ENCODE peak calls at places on chromosomes 7 and 10, in six cellular contexts. One of them, this sample, is unnamed.

GRCh38 chr7:55033241-55033846 is 14.5 kb downstream of the EGFR start:
- DNase-seq in HCT116: no peak
- DNase-seq in GM12878: no peak
- DNase-seq in H1: no peak
- DNase-seq in K562: no peak
- DNase-seq in HepG2: no peak
- DNase-seq in this sample: no peak

GRCh38 chr10:68153473-68154210 is 44.4 kb downstream of the MYPN start:
- DNase-seq in K562: no peak
- DNase-seq in H1: peak; percentile 50
- DNase-seq in GM12878: no peak
- DNase-seq in HepG2: peak; percentile 78
- DNase-seq in HCT116: peak; percentile 90
- DNase-seq in this sample: peak; percentile 54

GRCh38 chr7:130356121-130356759 is 11.6 kb downstream of the CPA5 start:
- DNase-seq in K562: no peak
- DNase-seq in GM12878: no peak
- DNase-seq in HCT116: peak; percentile 68
- DNase-seq in HepG2: peak; percentile 57
- DNase-seq in H1: peak; percentile 72
- DNase-seq in this sample: peak; percentile 42

GRCh38 chr7:33444501-33444900 is 315.1 kb downstream of the BBS9 start:
- DNase-seq in HCT116: no peak
- DNase-seq in H1: no peak
- DNase-seq in GM12878: no peak
- DNase-seq in K562: no peak
- DNase-seq in HepG2: no peak
- DNase-seq in this sample: no peak

GRCh38 chr7:4531236-4531635 is 150.9 kb upstream of the FOXK1 start:
- DNase-seq in H1: no peak
- DNase-seq in HepG2: no peak
- DNase-seq in HCT116: no peak
- DNase-seq in K562: no peak
- DNase-seq in GM12878: no peak
- DNase-seq in this sample: no peak

GRCh38 chr10:110803239-110803593 is 68.5 kb upstream of the PDCD4 start:
- DNase-seq in HCT116: no peak
- DNase-seq in HepG2: no peak
- DNase-seq in GM12878: peak; percentile 79
- DNase-seq in K562: no peak
- DNase-seq in H1: no peak
- DNase-seq in this sample: no peak

GRCh38 chr10:118409295-118409694 is 67.2 kb upstream of the FAM204A start:
- DNase-seq in HCT116: no peak
- DNase-seq in GM12878: no peak
- DNase-seq in HepG2: no peak
- DNase-seq in H1: no peak
- DNase-seq in K562: no peak
- DNase-seq in this sample: no peak

GRCh38 chr7:157086508-157087187 is 52.1 kb upstream of the UBE3C start:
- DNase-seq in HepG2: no peak
- DNase-seq in HCT116: no peak
- DNase-seq in GM12878: no peak
- DNase-seq in H1: no peak
- DNase-seq in K562: no peak
- DNase-seq in this sample: no peak

GRCh38 chr10:71293446-71294090 is 25.5 kb upstream of the SLC29A3 start:
- DNase-seq in K562: no peak
- DNase-seq in GM12878: no peak
- DNase-seq in HCT116: no peak
- DNase-seq in H1: no peak
- DNase-seq in HepG2: no peak
- DNase-seq in this sample: no peak

GRCh38 chr7:71824356-71824755 is 587.8 kb downstream of the CALN1 start:
- DNase-seq in HepG2: no peak
- DNase-seq in HCT116: no peak
- DNase-seq in K562: no peak
- DNase-seq in GM12878: no peak
- DNase-seq in H1: no peak
- DNase-seq in this sample: no peak

GRCh38 chr10:83603708-83604107 is 535.6 kb upstream of the GHITM start:
- DNase-seq in GM12878: peak; percentile 55
- DNase-seq in HepG2: no peak
- DNase-seq in K562: no peak
- DNase-seq in HCT116: no peak
- DNase-seq in H1: no peak
- DNase-seq in this sample: no peak

GRCh38 chr7:131352032-131352431 is 24.4 kb downstream of the MKLN1 start:
- DNase-seq in HCT116: no peak
- DNase-seq in GM12878: no peak
- DNase-seq in HepG2: no peak
- DNase-seq in H1: no peak
- DNase-seq in K562: no peak
- DNase-seq in this sample: no peak

GRCh38 chr10:45557275-45557905 is 115.2 kb downstream of the ZFAND4 start:
- DNase-seq in HCT116: no peak
- DNase-seq in H1: no peak
- DNase-seq in HepG2: peak; percentile 49
- DNase-seq in GM12878: no peak
- DNase-seq in K562: peak; percentile 58
- DNase-seq in this sample: no peak

GRCh38 chr10:2054728-2055127 is 317.4 kb upstream of the ADARB2 start:
- DNase-seq in HCT116: no peak
- DNase-seq in H1: no peak
- DNase-seq in K562: no peak
- DNase-seq in HepG2: no peak
- DNase-seq in GM12878: no peak
- DNase-seq in this sample: peak; percentile 39
- TF ChIP-seq MAX in HCT116: no peak
- TF ChIP-seq MAX in H1: no peak
- TF ChIP-seq MAX in K562: no peak
- TF ChIP-seq MAX in HepG2: no peak
- TF ChIP-seq MAX in GM12878: no peak
- TF ChIP-seq MAX in this sample: no peak

GRCh38 chr10:76779163-76779820 is 858.3 kb downstream of the KCNMA1 start:
- DNase-seq in K562: no peak
- DNase-seq in HepG2: no peak
- DNase-seq in GM12878: no peak
- DNase-seq in HCT116: no peak
- DNase-seq in H1: peak; percentile 50
- DNase-seq in this sample: no peak
- TF ChIP-seq SIN3A in K562: no peak
- TF ChIP-seq SIN3A in HepG2: no peak
- TF ChIP-seq SIN3A in GM12878: no peak
- TF ChIP-seq SIN3A in HCT116: no peak
- TF ChIP-seq SIN3A in H1: no peak
- TF ChIP-seq SIN3A in this sample: no peak

DNA sequence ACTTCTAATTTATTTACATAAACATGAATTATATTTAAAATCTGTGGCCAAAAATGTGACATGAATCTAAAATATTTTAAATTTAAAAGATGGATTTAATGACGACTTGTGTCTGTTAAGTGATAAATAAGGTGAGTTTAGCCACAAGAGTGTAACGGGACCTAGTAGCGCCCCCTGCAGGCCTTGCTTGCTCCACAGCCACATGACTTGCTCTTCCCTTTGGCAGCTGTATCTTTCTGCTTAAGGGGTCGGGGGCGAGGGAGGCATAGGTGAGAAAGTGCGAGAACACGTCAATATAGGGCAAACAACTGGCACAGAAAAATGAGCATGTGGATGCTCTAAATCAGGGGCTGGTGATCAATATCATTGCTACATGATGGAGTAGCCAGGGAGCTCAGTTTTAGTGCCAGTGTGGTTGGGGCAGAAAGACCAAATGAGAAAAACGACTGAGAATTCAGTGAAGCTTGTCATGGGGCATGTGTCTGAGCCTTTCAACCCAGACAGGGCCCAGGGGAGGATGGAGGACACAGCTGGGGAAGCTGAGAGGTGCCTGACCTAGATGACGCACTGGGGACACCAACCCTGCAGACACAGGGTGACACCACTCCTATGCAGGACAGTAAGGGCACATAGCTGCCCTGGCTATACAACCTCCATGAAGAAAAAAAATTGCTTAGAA is 49.8 kb downstream of the PAXIP1 start:
- DNase-seq in HepG2: peak; percentile 38
- DNase-seq in K562: peak; percentile 80
- DNase-seq in GM12878: no peak
- DNase-seq in HCT116: peak; percentile 24
- DNase-seq in H1: peak; percentile 90
- DNase-seq in this sample: peak; percentile 63
- TF ChIP-seq MAX in HepG2: no peak
- TF ChIP-seq MAX in K562: no peak
- TF ChIP-seq MAX in GM12878: no peak
- TF ChIP-seq MAX in HCT116: no peak
- TF ChIP-seq MAX in H1: no peak
- TF ChIP-seq MAX in this sample: no peak

DNA sequence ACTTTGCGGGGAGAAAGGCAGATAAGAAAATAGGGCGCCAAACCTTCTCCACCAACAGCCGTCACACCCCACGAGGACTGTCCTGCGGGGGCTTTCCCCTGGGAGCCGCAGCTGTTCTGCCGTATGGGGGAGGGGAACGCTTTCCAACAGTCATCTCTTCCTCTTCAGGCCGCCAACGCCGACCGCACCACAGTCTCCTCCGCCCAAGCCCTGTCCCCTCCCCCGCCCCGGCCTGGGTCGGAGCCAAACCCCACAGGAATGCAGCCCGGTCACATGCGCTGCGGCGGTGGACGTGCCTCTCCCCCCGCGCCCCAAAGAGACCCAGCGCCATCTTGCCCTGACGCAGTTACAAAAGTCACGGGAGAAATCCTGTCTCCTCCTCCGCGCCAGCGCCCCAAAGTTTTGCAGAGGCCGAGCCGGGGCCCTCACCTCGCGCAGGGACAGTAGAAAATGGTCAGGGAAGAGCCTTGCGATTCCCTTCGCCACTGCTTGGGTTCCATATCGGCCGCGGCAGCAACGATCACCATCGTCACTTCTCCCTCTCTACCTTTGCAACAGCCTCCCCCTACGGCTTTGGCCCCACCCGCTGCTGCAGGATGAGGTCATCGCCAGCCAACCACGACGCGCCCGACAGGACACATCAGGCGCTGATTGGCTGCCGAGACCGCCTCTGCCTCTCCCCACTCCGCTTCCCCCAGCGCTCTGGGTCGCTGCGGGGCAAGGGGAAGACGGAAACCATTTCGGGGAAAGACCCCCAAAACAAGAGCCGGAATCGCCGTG is 1.3 kb upstream of the KMT2E start:
- DNase-seq in HepG2: peak; percentile 94
- DNase-seq in H1: peak; percentile 94
- DNase-seq in HCT116: peak; percentile 93
- DNase-seq in GM12878: peak; percentile 97
- DNase-seq in K562: peak; percentile 100
- DNase-seq in this sample: peak; percentile 98
- TF ChIP-seq SIN3A in HepG2: peak; percentile 67
- TF ChIP-seq SIN3A in H1: no peak
- TF ChIP-seq SIN3A in HCT116: no peak
- TF ChIP-seq SIN3A in GM12878: peak; percentile 38
- TF ChIP-seq SIN3A in K562: peak; percentile 99
- TF ChIP-seq SIN3A in this sample: peak; percentile 76

GRCh38 chr10:72567421-72567820 is 58.5 kb downstream of the MICU1 start:
- DNase-seq in HepG2: no peak
- DNase-seq in H1: no peak
- DNase-seq in K562: no peak
- DNase-seq in HCT116: peak; percentile 41
- DNase-seq in GM12878: no peak
- DNase-seq in this sample: no peak
- TF ChIP-seq MAX in HepG2: no peak
- TF ChIP-seq MAX in H1: no peak
- TF ChIP-seq MAX in K562: no peak
- TF ChIP-seq MAX in HCT116: no peak
- TF ChIP-seq MAX in GM12878: no peak
- TF ChIP-seq MAX in this sample: no peak

DNA sequence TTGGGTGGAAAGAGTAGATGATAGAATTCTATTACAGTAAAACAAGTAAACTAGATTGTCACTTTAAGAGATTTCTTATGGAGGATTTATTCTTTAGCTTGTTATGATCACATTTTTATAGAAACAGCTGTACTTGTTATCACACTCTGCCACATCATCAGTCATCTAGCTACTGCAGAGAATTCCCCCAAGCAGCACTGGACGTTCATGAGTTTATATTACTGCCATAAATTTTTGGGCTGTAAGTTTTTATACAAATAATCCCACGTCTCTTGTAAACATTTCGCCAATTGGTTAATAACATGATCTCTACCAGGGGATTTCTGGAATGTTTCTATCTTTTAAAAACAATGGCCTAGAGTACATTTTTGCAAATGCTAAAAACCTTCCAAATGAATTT is 238.8 kb downstream of the POLR1F start:
- DNase-seq in H1: no peak
- DNase-seq in HepG2: no peak
- DNase-seq in GM12878: no peak
- DNase-seq in HCT116: no peak
- DNase-seq in K562: no peak
- DNase-seq in this sample: no peak
- TF ChIP-seq SIN3A in H1: no peak
- TF ChIP-seq SIN3A in HepG2: no peak
- TF ChIP-seq SIN3A in GM12878: no peak
- TF ChIP-seq SIN3A in HCT116: no peak
- TF ChIP-seq SIN3A in K562: no peak
- TF ChIP-seq SIN3A in this sample: no peak

DNA sequence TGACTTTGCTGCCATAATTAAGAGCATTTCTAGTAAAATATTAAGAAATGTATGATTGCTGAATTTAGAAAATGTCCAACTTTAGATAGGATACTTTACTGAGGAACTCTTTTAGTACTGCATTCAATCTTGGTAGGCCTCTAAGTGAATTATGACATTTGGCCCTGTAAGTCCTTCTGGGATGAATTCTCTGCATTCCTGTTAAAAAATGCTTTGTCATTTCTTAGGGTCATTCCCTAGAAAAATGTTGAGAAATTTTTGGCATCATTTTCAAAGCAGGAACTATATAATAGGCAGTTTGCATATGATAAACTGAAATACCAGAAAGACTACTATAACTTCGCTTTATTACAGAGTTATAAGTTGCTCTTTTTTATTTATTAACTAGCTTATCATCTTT is 69.3 kb upstream of the PRR15 start:
- DNase-seq in HCT116: no peak
- DNase-seq in GM12878: no peak
- DNase-seq in H1: no peak
- DNase-seq in K562: no peak
- DNase-seq in HepG2: no peak
- DNase-seq in this sample: no peak
- TF ChIP-seq MAX in HCT116: no peak
- TF ChIP-seq MAX in GM12878: no peak
- TF ChIP-seq MAX in H1: no peak
- TF ChIP-seq MAX in K562: no peak
- TF ChIP-seq MAX in HepG2: no peak
- TF ChIP-seq MAX in this sample: peak; percentile 16

This sample was measured in SK-N-SH.